ENCODE peak calls at places on chromosomes 6 and 20, in six cellular contexts. P is IMR-90, C is H9, H is gastrocnemius medialis, K is ovary, O is GM12878. B is an unnamed sample. For H3K4me1, the result is how much of the 10 kb centered on the place peaks cover.

GRCh38 chr20:1933465-1933870 is 38.3 kb downstream of the SIRPA start:
- DNase-seq in K (peak), H (no peak), O (no peak), C (no peak), P (peak), B (no peak)

GRCh38 chr20:53883098-53883762 is 187.2 kb downstream of the BCAS1 start:
- DNase-seq in K (no peak), C (no peak), H (no peak), P (peak), O (no peak), B (no peak)

GRCh38 chr20:13913517-13913916 is 76.9 kb downstream of the SEL1L2 start:
- DNase-seq in H (no peak), P (no peak), K (no peak), C (no peak), O (no peak), B (no peak)

GRCh38 chr6:27862396-27863061 is 49.7 kb downstream of the OR2B2 start:
- DNase-seq in H (no peak), P (peak), O (no peak), C (no peak), K (no peak), B (peak)

GRCh38 chr20:62710886-62711702 is 2.5 kb downstream of the NTSR1 start:
- DNase-seq in H (no peak), P (peak), O (no peak), C (no peak), K (no peak), B (no peak)

GRCh38 chr20:57632286-57632685 is 12.1 kb upstream of the ZBP1 start:
- DNase-seq in H (no peak), P (no peak), O (no peak), C (no peak), K (no peak), B (no peak)

GRCh38 chr6:86609549-86610388 is 327.6 kb upstream of the HTR1E start:
- DNase-seq in C (no peak), O (no peak), P (no peak), H (no peak), K (no peak), B (no peak)

GRCh38 chr20:51985013-51985415 is 182.7 kb upstream of the SALL4 start:
- DNase-seq in K (no peak), O (no peak), H (no peak), C (no peak), P (peak), B (peak)

GRCh38 chr6:35511980-35512379 is 716 bp downstream of the TULP1 start:
- DNase-seq in K (no peak), O (no peak), C (no peak), H (no peak), P (no peak), B (no peak)

GRCh38 chr6:81759782-81760181 is 7.3 kb upstream of the TENT5A start:
- DNase-seq in P (peak), O (no peak), H (no peak), C (no peak), K (no peak), B (peak)

GRCh38 chr6:85460951-85461805 is 11.3 kb downstream of the NT5E start:
- DNase-seq in K (peak), P (no peak), H (no peak), C (no peak), O (peak), B (no peak)

GRCh38 chr6:160454303-160454702 is 106.1 kb downstream of the SLC22A3 start:
- DNase-seq in O (no peak), H (no peak), P (no peak), K (no peak), C (no peak), B (no peak)

DNA sequence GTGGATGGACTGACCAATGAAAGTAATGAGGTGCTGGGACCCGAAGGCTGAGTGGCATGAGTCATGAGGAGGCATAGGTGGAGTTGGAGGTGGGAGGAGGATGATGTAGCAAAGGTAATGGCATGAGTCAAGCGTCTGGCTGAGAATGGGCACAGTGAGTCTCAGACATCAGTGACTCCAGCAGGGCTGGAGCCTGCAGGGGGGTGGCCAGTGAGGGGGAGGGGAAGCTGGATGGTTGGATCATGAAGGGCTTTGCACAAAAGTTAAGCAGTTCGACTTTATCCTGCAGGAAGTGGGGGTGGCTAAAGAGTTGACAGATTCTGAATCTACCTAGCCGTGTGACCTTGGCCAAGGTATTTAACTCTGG is 99.0 kb upstream of the IYD start:
- DNase-seq in H (no peak), K (no peak), C (peak), O (no peak), P (peak), B (peak)
- TF ChIP-seq CTCF in H (no peak), K (no peak), C (no peak), O (no peak), P (no peak), B (no peak)

GRCh38 chr6:33547499-33547898 is 32.6 kb downstream of the BAK1 start:
- DNase-seq in P (no peak), O (no peak), K (no peak), C (no peak), H (no peak), B (no peak)

GRCh38 chr6:33552252-33552651 is 27.8 kb downstream of the BAK1 start:
- DNase-seq in O (no peak), P (no peak), K (no peak), H (no peak), C (no peak), B (no peak)

GRCh38 chr6:33549196-33549595 is 30.9 kb downstream of the BAK1 start:
- DNase-seq in K (no peak), P (no peak), O (no peak), H (no peak), C (no peak), B (peak)

GRCh38 chr6:33551538-33551937 is 28.5 kb downstream of the BAK1 start:
- DNase-seq in C (no peak), K (no peak), P (no peak), O (no peak), H (no peak), B (no peak)

GRCh38 chr6:33549896-33550295 is 30.2 kb downstream of the BAK1 start:
- DNase-seq in P (no peak), H (no peak), K (no peak), C (no peak), O (no peak), B (no peak)
- H3K4me1 ChIP-seq in P (under half), H (under half), K (under half), C (under half), O (under half), B (under half)

DNA sequence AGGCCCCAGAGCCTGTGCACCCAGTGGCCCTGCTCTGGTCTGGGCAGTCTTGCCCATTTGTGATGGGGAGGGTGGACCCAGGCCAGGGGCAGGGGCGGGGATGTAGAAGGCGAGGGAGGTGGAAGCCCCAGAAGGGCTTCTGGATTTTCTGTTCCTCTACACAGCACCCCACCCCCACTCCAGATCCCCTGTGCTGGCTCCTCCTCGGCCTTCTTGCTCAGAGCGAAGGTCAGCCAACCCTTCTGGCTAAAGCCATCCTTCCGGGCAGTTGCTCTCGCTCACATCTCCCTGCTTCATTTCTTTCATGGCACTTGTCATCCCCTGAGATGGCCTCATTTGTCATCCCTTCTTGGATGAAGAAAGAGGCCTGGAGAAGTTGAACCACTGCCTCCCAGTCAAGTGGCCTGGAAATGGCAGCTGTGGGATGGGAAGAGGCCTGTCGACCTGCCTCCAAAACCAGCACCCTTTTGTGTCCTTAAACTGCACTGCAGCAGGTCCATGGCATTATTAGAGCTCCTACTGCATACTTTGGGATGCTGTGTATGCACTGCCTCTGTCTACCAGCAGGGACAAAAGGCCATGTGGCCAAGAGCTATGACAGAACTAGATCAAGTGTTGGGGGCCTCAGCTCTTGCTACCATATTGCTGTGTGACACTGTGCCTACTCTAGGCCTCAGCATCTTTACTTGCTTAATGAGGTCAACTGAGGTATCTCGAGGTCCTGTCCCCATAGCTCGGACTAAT is 19.9 kb downstream of the PEDS1 start:
- DNase-seq in C (no peak), H (peak), O (no peak), K (no peak), P (no peak), B (no peak)
- TF ChIP-seq CTCF in C (peak), H (peak), O (peak), K (no peak), P (no peak), B (peak)

GRCh38 chr20:47484303-47484702 is 17.4 kb upstream of the NCOA3 start:
- DNase-seq in K (no peak), C (no peak), O (no peak), H (no peak), P (no peak), B (no peak)

GRCh38 chr20:47481330-47482216 is 20.1 kb upstream of the NCOA3 start:
- DNase-seq in H (no peak), P (no peak), O (no peak), K (no peak), C (no peak), B (peak)

GRCh38 chr20:47480705-47481104 is 21.0 kb upstream of the NCOA3 start:
- DNase-seq in P (no peak), C (no peak), O (no peak), H (no peak), K (no peak), B (no peak)

GRCh38 chr20:47480239-47480638 is 21.4 kb upstream of the NCOA3 start:
- DNase-seq in P (no peak), C (no peak), H (no peak), O (no peak), K (no peak), B (no peak)

DNA sequence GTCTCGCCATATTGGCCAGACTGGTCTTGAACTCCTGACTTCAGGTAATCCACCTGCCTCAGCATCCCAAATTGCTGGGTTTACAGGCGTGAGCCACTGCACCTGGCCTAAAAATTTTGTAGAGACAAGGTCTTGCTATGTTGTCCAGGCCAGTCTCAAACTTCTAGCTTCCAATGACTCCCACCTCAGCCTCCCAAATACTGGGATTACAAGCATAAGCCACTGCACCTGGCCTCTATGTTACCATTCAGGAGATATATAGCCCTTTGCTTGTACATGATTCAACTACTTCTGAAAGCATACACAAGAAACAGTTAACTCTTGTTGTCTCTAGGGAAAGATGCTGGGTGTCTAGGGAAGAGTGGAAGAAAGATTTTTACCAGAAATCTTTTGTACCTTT is 19.0 kb upstream of the NCOA3 start:
- DNase-seq in C (no peak), O (no peak), K (no peak), H (no peak), P (no peak), B (no peak)
- H3K4me1 ChIP-seq in C (under half), O (under half), K (under half), H (under half), P (under half), B (under half)

DNA sequence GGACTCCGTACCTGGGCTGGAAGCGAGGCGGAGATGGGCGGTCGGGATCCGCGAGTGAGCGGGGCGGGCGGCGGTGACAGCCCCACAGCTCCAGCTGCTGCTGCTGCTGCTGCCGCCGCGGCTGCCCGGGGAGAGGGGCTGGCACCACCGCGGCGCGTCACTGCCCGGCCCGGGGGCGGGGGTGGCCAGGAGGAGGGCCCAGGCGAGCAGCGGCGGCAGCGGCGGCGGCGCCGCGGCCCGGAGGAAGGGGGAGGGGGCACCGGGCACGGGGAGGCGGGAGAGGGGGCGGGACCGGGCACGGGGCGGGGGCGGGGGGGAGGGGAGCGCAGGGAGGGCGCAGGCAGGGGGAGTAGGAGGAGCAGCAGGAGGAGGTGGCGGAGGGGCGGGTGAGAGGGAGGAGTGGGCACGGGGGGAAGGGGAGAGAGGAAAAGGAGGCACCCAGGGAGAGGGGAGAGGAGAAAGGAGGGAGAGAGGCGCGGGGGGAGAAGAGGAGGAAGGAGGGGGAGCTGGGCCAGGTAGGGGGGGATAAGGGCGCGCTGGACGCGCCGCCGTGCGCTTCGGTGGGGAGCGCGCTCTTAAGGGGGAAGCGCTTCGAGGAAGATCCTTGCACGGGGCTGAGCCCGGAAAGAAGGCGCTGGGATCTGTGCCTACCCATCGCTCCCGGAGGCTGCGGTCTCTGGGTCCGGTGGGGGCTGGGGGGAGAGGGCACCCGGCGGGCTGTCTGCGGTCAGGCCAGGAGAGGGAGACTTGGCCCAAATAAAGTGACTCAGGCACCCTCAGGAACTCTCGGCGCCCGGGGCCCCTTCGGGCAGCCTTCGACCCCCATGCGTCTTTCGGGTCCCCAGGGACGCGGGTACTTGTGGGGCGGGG is 101.5 kb downstream of the NOL4L start:
- DNase-seq in P (peak), C (peak), H (no peak), O (no peak), K (peak), B (peak)
- TF ChIP-seq CTCF in P (no peak), C (peak), H (no peak), O (no peak), K (no peak), B (no peak)

GRCh38 chr6:3351837-3352524 is 93.2 kb downstream of the PSMG4 start:
- DNase-seq in P (no peak), K (no peak), H (no peak), C (no peak), O (no peak), B (no peak)

GRCh38 chr6:3353939-3354338 is 95.2 kb downstream of the PSMG4 start:
- DNase-seq in P (no peak), K (no peak), O (no peak), H (no peak), C (no peak), B (no peak)

GRCh38 chr6:3352678-3353077 is 93.9 kb downstream of the PSMG4 start:
- DNase-seq in P (no peak), H (no peak), C (no peak), O (no peak), K (no peak), B (no peak)

GRCh38 chr6:3355011-3355357 is 96.2 kb downstream of the PSMG4 start:
- DNase-seq in O (no peak), K (no peak), P (no peak), C (no peak), H (no peak), B (no peak)

GRCh38 chr6:3353504-3353903 is 94.8 kb downstream of the PSMG4 start:
- DNase-seq in O (no peak), K (no peak), H (no peak), P (no peak), C (no peak), B (no peak)
- H3K4me1 ChIP-seq in O (under half), K (under half), H (half or more), P (under half), C (under half), B (under half)

GRCh38 chr20:41627001-41627400 is 8.8 kb upstream of the CHD6 start:
- DNase-seq in H (no peak), P (no peak), K (no peak), C (no peak), O (no peak), B (no peak)
- TF ChIP-seq CTCF in H (no peak), P (no peak), K (no peak), C (no peak), O (no peak), B (no peak)

GRCh38 chr20:10023911-10024310 is 10.9 kb upstream of the ANKEF1 start:
- DNase-seq in K (no peak), O (no peak), P (no peak), H (no peak), C (no peak), B (no peak)
- H3K4me1 ChIP-seq in K (under half), O (under half), P (under half), H (under half), C (under half), B (under half)

DNA sequence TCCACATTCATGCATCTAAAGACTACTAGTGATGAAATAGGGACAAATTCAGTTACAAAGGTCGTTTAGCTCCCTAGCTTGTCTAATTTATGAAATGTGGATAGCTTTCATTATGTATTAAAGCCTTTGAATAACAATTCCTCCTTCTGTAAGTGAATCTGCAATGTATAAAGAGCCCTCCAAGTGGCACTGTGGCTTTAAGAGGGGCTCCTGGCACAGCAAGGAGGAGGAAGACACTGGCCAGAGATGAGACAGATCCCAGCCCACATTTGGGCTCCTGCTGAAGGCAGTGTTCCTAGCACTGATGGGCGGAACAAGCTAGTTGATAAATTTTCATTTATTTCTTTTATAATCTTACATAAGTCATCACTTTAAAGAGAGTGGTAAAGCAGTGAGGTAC is 17.6 kb upstream of the FUCA2 start:
- DNase-seq in H (no peak), C (no peak), O (no peak), P (no peak), K (no peak), B (no peak)
- TF ChIP-seq CTCF in H (no peak), C (peak), O (no peak), P (no peak), K (no peak), B (peak)

B was measured in foreskin keratinocyte.